ENCODE peak calls at places on chromosomes 4 and X, in nine cellular contexts. One of them, this sample, is unnamed. For H3K4me1, the result is how much of the 10 kb centered on the place peaks cover.

GRCh38 chr4:78766026-78766425 is 10.1 kb upstream of the BMP2K start:
- DNase-seq in A549: no peak
- DNase-seq in breast epithelium: no peak
- DNase-seq in upper lobe of left lung: no peak
- DNase-seq in sigmoid colon: no peak
- DNase-seq in endothelial cell of umbilical vein: peak
- DNase-seq in GM12878: no peak
- DNase-seq in body of pancreas: no peak
- DNase-seq in uterus: no peak
- DNase-seq in this sample: no peak

GRCh38 chr4:16745009-16745408 is 153.4 kb downstream of the LDB2 start:
- DNase-seq in A549: no peak
- DNase-seq in breast epithelium: no peak
- DNase-seq in upper lobe of left lung: no peak
- DNase-seq in sigmoid colon: peak
- DNase-seq in endothelial cell of umbilical vein: no peak
- DNase-seq in GM12878: no peak
- DNase-seq in body of pancreas: no peak
- DNase-seq in uterus: peak
- DNase-seq in this sample: peak

GRCh38 chrX:53598169-53598568 is 88.3 kb downstream of the HUWE1 start:
- DNase-seq in A549: no peak
- DNase-seq in breast epithelium: no peak
- DNase-seq in upper lobe of left lung: no peak
- DNase-seq in sigmoid colon: no peak
- DNase-seq in endothelial cell of umbilical vein: peak
- DNase-seq in GM12878: no peak
- DNase-seq in body of pancreas: no peak
- DNase-seq in uterus: no peak
- DNase-seq in this sample: no peak

GRCh38 chr4:102625232-102625930 is 124.2 kb downstream of the NFKB1 start:
- DNase-seq in A549: peak
- DNase-seq in breast epithelium: no peak
- DNase-seq in upper lobe of left lung: no peak
- DNase-seq in sigmoid colon: no peak
- DNase-seq in endothelial cell of umbilical vein: peak
- DNase-seq in GM12878: no peak
- DNase-seq in body of pancreas: no peak
- DNase-seq in uterus: peak
- DNase-seq in this sample: no peak

GRCh38 chr4:20421586-20421985 is 169.9 kb downstream of the SLIT2 start:
- DNase-seq in A549: no peak
- DNase-seq in breast epithelium: no peak
- DNase-seq in upper lobe of left lung: no peak
- DNase-seq in sigmoid colon: no peak
- DNase-seq in endothelial cell of umbilical vein: no peak
- DNase-seq in GM12878: no peak
- DNase-seq in body of pancreas: no peak
- DNase-seq in uterus: no peak
- DNase-seq in this sample: no peak

GRCh38 chrX:124395145-124395858 is 48.9 kb downstream of the SH2D1A start:
- DNase-seq in A549: no peak
- DNase-seq in breast epithelium: no peak
- DNase-seq in upper lobe of left lung: no peak
- DNase-seq in sigmoid colon: no peak
- DNase-seq in endothelial cell of umbilical vein: no peak
- DNase-seq in GM12878: no peak
- DNase-seq in body of pancreas: no peak
- DNase-seq in uterus: no peak
- DNase-seq in this sample: no peak

GRCh38 chrX:74458738-74459137 is 37.4 kb downstream of the SLC16A2 start:
- DNase-seq in A549: peak
- DNase-seq in breast epithelium: no peak
- DNase-seq in upper lobe of left lung: no peak
- DNase-seq in sigmoid colon: no peak
- DNase-seq in endothelial cell of umbilical vein: peak
- DNase-seq in GM12878: no peak
- DNase-seq in body of pancreas: no peak
- DNase-seq in uterus: no peak
- DNase-seq in this sample: no peak

GRCh38 chrX:5958523-5958922 is 270.1 kb downstream of the NLGN4X start:
- DNase-seq in A549: no peak
- DNase-seq in breast epithelium: no peak
- DNase-seq in upper lobe of left lung: no peak
- DNase-seq in sigmoid colon: no peak
- DNase-seq in endothelial cell of umbilical vein: no peak
- DNase-seq in GM12878: no peak
- DNase-seq in body of pancreas: no peak
- DNase-seq in uterus: no peak
- DNase-seq in this sample: no peak

GRCh38 chr4:26028793-26029511 is 114.9 kb downstream of the SMIM20 start:
- DNase-seq in A549: peak
- DNase-seq in breast epithelium: no peak
- DNase-seq in upper lobe of left lung: peak
- DNase-seq in sigmoid colon: peak
- DNase-seq in endothelial cell of umbilical vein: peak
- DNase-seq in GM12878: no peak
- DNase-seq in body of pancreas: peak
- DNase-seq in uterus: peak
- DNase-seq in this sample: peak

GRCh38 chr4:179823342-179823741 is 2381.1 kb upstream of the AGA start:
- DNase-seq in A549: no peak
- DNase-seq in breast epithelium: no peak
- DNase-seq in upper lobe of left lung: no peak
- DNase-seq in sigmoid colon: no peak
- DNase-seq in endothelial cell of umbilical vein: no peak
- DNase-seq in GM12878: no peak
- DNase-seq in body of pancreas: no peak
- DNase-seq in uterus: no peak
- DNase-seq in this sample: no peak

GRCh38 chr4:128355301-128355700 is 67.7 kb upstream of the PGRMC2 start:
- DNase-seq in A549: peak
- DNase-seq in breast epithelium: no peak
- DNase-seq in upper lobe of left lung: no peak
- DNase-seq in sigmoid colon: no peak
- DNase-seq in endothelial cell of umbilical vein: peak
- DNase-seq in GM12878: no peak
- DNase-seq in body of pancreas: no peak
- DNase-seq in uterus: no peak
- DNase-seq in this sample: no peak

GRCh38 chrX:103817502-103817901 is 14.6 kb downstream of the RAB9B start:
- DNase-seq in A549: peak
- DNase-seq in breast epithelium: no peak
- DNase-seq in upper lobe of left lung: no peak
- DNase-seq in sigmoid colon: no peak
- DNase-seq in endothelial cell of umbilical vein: peak
- DNase-seq in GM12878: peak
- DNase-seq in body of pancreas: no peak
- DNase-seq in uterus: peak
- DNase-seq in this sample: no peak

GRCh38 chrX:149720021-149720689 is 8.3 kb downstream of the MAGEA11 start:
- DNase-seq in A549: no peak
- DNase-seq in breast epithelium: no peak
- DNase-seq in upper lobe of left lung: no peak
- DNase-seq in sigmoid colon: peak
- DNase-seq in endothelial cell of umbilical vein: no peak
- DNase-seq in GM12878: no peak
- DNase-seq in body of pancreas: peak
- DNase-seq in uterus: no peak
- DNase-seq in this sample: no peak

GRCh38 chr4:4789462-4789861 is 70.0 kb upstream of the MSX1 start:
- DNase-seq in A549: no peak
- DNase-seq in breast epithelium: no peak
- DNase-seq in upper lobe of left lung: no peak
- DNase-seq in sigmoid colon: no peak
- DNase-seq in endothelial cell of umbilical vein: no peak
- DNase-seq in GM12878: no peak
- DNase-seq in body of pancreas: no peak
- DNase-seq in uterus: no peak
- DNase-seq in this sample: no peak

GRCh38 chrX:35890699-35891098 is 28.8 kb upstream of the CFAP47 start:
- DNase-seq in A549: peak
- DNase-seq in breast epithelium: no peak
- DNase-seq in upper lobe of left lung: no peak
- DNase-seq in sigmoid colon: no peak
- DNase-seq in endothelial cell of umbilical vein: no peak
- DNase-seq in GM12878: no peak
- DNase-seq in body of pancreas: peak
- DNase-seq in uterus: no peak
- DNase-seq in this sample: peak

GRCh38 chrX:138073626-138074025 is 507.7 kb downstream of the ZIC3 start:
- DNase-seq in A549: no peak
- DNase-seq in breast epithelium: no peak
- DNase-seq in upper lobe of left lung: peak
- DNase-seq in sigmoid colon: no peak
- DNase-seq in endothelial cell of umbilical vein: no peak
- DNase-seq in GM12878: no peak
- DNase-seq in body of pancreas: no peak
- DNase-seq in uterus: no peak
- DNase-seq in this sample: no peak

DNA sequence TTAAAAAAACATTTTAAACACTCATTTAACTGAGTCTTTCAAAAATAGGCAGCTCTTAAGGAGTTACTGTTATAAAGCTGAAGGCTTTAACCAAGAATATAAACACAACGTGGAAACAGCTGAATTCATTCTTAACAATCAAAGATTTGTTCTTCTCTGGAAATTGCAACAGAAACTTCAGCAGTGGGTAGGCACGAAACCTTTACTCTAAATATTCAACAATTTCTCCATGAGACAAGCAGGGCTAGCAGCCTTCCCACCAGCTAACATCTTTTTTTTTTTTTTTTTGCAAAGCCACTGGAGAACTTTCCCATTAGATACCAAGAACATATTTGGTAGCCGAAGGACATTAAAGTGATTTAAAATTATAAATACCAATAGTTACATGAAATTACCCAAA is 78.2 kb upstream of the PRSS48 start:
- DNase-seq in A549: no peak
- DNase-seq in breast epithelium: no peak
- DNase-seq in upper lobe of left lung: no peak
- DNase-seq in sigmoid colon: no peak
- DNase-seq in endothelial cell of umbilical vein: no peak
- DNase-seq in GM12878: no peak
- DNase-seq in body of pancreas: no peak
- DNase-seq in uterus: no peak
- DNase-seq in this sample: no peak
- H3K4me1 ChIP-seq in A549: under half
- H3K4me1 ChIP-seq in breast epithelium: under half
- H3K4me1 ChIP-seq in upper lobe of left lung: under half
- H3K4me1 ChIP-seq in sigmoid colon: half or more
- H3K4me1 ChIP-seq in endothelial cell of umbilical vein: under half
- H3K4me1 ChIP-seq in GM12878: under half
- H3K4me1 ChIP-seq in body of pancreas: under half
- H3K4me1 ChIP-seq in uterus: under half
- H3K4me1 ChIP-seq in this sample: under half

DNA sequence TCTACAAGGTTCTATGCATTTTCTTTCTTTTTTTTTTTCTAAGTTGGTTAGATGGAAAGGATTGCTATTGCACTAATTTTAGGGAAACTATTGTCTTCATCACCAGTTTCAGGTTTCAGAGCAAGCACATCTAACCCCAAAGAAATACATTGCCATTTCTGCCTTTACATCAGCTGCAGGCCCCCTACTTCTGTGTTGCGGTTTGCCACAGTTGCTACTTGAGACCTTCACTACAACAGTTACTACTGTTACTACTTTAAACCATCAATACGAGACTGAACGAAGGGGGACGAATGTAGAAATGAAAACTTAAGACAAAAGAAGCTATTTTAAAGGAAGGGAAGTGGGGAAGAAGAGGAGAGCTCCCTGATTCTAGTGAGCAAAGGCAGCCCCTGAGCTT is 256.7 kb upstream of the LCORL start:
- DNase-seq in A549: no peak
- DNase-seq in breast epithelium: no peak
- DNase-seq in upper lobe of left lung: no peak
- DNase-seq in sigmoid colon: no peak
- DNase-seq in endothelial cell of umbilical vein: no peak
- DNase-seq in GM12878: no peak
- DNase-seq in body of pancreas: no peak
- DNase-seq in uterus: no peak
- DNase-seq in this sample: no peak
- H3K27ac ChIP-seq in A549: no peak
- H3K27ac ChIP-seq in breast epithelium: no peak
- H3K27ac ChIP-seq in upper lobe of left lung: no peak
- H3K27ac ChIP-seq in sigmoid colon: no peak
- H3K27ac ChIP-seq in endothelial cell of umbilical vein: no peak
- H3K27ac ChIP-seq in GM12878: no peak
- H3K27ac ChIP-seq in body of pancreas: no peak
- H3K27ac ChIP-seq in uterus: no peak
- H3K27ac ChIP-seq in this sample: no peak

DNA sequence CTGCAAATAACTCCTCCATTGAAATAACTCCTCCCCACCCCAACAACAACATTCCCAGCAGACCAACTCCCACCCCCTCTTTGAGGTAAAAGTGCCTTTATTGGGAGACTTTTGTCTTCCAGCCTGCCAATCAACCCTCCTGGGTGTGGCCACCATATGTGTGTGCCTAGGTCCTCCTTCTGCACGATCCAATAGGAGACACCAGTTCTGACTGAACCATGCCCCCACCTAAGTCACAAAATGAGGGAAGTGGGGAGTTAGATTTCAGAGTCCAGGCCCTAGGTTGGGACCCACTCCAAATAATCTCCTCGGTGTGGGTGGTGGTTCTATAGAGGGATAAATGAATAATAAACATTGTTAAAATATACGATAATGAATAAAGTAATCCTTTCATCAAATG is 3.0 kb downstream of the PLP2 start:
- DNase-seq in A549: peak
- DNase-seq in breast epithelium: no peak
- DNase-seq in upper lobe of left lung: no peak
- DNase-seq in sigmoid colon: no peak
- DNase-seq in endothelial cell of umbilical vein: no peak
- DNase-seq in GM12878: no peak
- DNase-seq in body of pancreas: no peak
- DNase-seq in uterus: no peak
- DNase-seq in this sample: no peak
- TF ChIP-seq POLR2A in A549: no peak
- TF ChIP-seq POLR2A in breast epithelium: no peak
- TF ChIP-seq POLR2A in upper lobe of left lung: no peak
- TF ChIP-seq POLR2A in sigmoid colon: no peak
- TF ChIP-seq POLR2A in endothelial cell of umbilical vein: no peak
- TF ChIP-seq POLR2A in GM12878: no peak
- TF ChIP-seq POLR2A in body of pancreas: no peak
- TF ChIP-seq POLR2A in uterus: no peak
- TF ChIP-seq POLR2A in this sample: no peak

DNA sequence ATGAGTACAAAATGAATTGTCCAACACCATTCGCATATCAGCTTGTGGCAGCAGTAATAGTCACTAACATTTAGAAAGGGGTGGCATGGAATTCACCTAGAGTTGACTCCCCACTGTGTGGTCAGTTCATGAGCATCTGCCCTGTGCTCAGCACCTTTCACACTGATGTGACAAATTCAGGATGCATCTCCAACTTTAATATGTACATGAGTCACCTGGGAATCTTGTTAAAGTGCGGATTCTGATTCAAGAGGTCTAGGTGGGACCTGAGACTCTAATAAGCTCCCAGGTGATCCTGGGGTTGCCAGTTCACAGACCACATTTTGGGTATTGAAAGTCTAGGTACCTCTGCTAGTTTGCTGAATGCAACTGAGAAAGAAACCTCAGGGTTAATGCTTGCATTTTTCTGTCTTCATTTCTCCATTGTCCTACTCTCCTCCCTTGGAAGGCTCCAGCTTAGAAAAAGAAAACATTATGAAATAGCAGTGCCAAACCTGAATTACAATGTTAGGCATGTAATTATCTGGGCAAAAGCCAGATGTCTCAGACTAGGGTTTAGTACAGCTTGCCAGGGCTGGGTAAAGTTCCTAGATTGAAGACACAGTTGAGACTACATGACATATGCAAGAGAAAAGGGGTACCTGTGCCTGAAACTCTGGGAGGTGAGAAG is 32.7 kb downstream of the TMSB4X start:
- DNase-seq in A549: no peak
- DNase-seq in breast epithelium: no peak
- DNase-seq in upper lobe of left lung: no peak
- DNase-seq in sigmoid colon: no peak
- DNase-seq in endothelial cell of umbilical vein: peak
- DNase-seq in GM12878: no peak
- DNase-seq in body of pancreas: peak
- DNase-seq in uterus: no peak
- DNase-seq in this sample: no peak
- H3K4me1 ChIP-seq in A549: half or more
- H3K4me1 ChIP-seq in breast epithelium: under half
- H3K4me1 ChIP-seq in upper lobe of left lung: under half
- H3K4me1 ChIP-seq in sigmoid colon: under half
- H3K4me1 ChIP-seq in endothelial cell of umbilical vein: under half
- H3K4me1 ChIP-seq in GM12878: half or more
- H3K4me1 ChIP-seq in body of pancreas: under half
- H3K4me1 ChIP-seq in uterus: under half
- H3K4me1 ChIP-seq in this sample: under half